ENCODE peak calls at places on chromosomes 7 and 10, in eight cellular contexts. W, M, X, I, N, H, F and K are unnamed samples.

GRCh38 chr10:103849880-103850571 is 5.3 kb downstream of the SH3PXD2A start:
- DNase-seq in M (peak; percentile 65), F (no peak), W (no peak), X (peak; percentile 84), N (no peak), I (no peak), H (no peak), K (no peak)

GRCh38 chr10:90451283-90451682 is 406.6 kb downstream of the HTR7 start:
- DNase-seq in H (no peak), N (no peak), I (no peak), M (no peak), W (no peak), F (no peak), X (peak; percentile 68), K (no peak)

GRCh38 chr7:6035165-6035564 is 4.0 kb downstream of the ANKRD61 start:
- DNase-seq in I (no peak), W (no peak), H (no peak), F (no peak), M (no peak), N (no peak), X (no peak), K (no peak)

GRCh38 chr7:56062382-56062781 is 1.7 kb upstream of the SUMF2 start:
- DNase-seq in F (no peak), H (no peak), W (no peak), I (no peak), N (no peak), X (peak; percentile 97), M (no peak), K (no peak)

GRCh38 chr7:83984076-83984475 is 210.5 kb downstream of the SEMA3A start:
- DNase-seq in X (peak; percentile 21), M (no peak), N (no peak), F (no peak), W (no peak), I (no peak), H (no peak), K (no peak)

GRCh38 chr7:128833148-128833938 is 3.1 kb downstream of the FLNC start:
- DNase-seq in W (peak; percentile 80), H (peak; percentile 45), X (peak; percentile 41), I (no peak), F (peak; percentile 72), M (no peak), N (no peak), K (no peak)

GRCh38 chr10:133203652-133204195 is 26.3 kb upstream of the UTF1 start:
- DNase-seq in F (no peak), N (no peak), W (no peak), I (no peak), M (no peak), H (no peak), X (no peak), K (no peak)

GRCh38 chr7:99011341-99011705 is 132.6 kb downstream of the SMURF1 start:
- DNase-seq in W (no peak), F (no peak), N (no peak), H (no peak), M (no peak), I (no peak), X (no peak), K (no peak)

GRCh38 chr7:135253851-135254815 is 20.5 kb downstream of the STRA8 start:
- DNase-seq in M (peak; percentile 5), F (peak; percentile 65), N (no peak), W (peak; percentile 72), H (peak; percentile 83), X (peak; percentile 64), I (peak; percentile 10), K (peak; percentile 54)

GRCh38 chr10:67912330-67912946 is 28.0 kb downstream of the SIRT1 start:
- DNase-seq in M (no peak), I (no peak), H (no peak), X (no peak), W (no peak), F (no peak), N (no peak), K (no peak)

GRCh38 chr10:96456296-96456840 is 57.4 kb downstream of the TLL2 start:
- DNase-seq in F (no peak), N (no peak), H (no peak), X (no peak), I (no peak), M (no peak), W (no peak), K (no peak)

GRCh38 chr7:88347098-88347497 is 40.4 kb upstream of the STEAP4 start:
- DNase-seq in H (no peak), W (no peak), X (no peak), N (no peak), F (no peak), I (no peak), M (no peak), K (no peak)

GRCh38 chr7:17998692-17999091 is 29.0 kb downstream of the PRPS1L1 start:
- DNase-seq in F (no peak), I (no peak), N (no peak), X (no peak), W (no peak), M (no peak), H (no peak), K (no peak)

GRCh38 chr10:119197921-119198320 is 9.4 kb upstream of the GRK5 start:
- DNase-seq in F (no peak), W (no peak), N (no peak), H (no peak), X (peak; percentile 67), M (no peak), I (no peak), K (no peak)

GRCh38 chr7:148262721-148263229 is 327.8 kb upstream of the C7orf33 start:
- DNase-seq in W (peak; percentile 47), H (no peak), N (peak; percentile 59), F (peak; percentile 58), M (no peak), I (no peak), X (peak; percentile 14), K (peak; percentile 44)

GRCh38 chr7:28364082-28364481 is 48.2 kb upstream of the CREB5 start:
- DNase-seq in M (no peak), I (no peak), F (no peak), H (no peak), N (no peak), W (no peak), X (no peak), K (no peak)

GRCh38 chr7:132214452-132214851 is 361.8 kb downstream of the PLXNA4 start:
- DNase-seq in M (no peak), W (no peak), H (no peak), F (no peak), I (no peak), X (no peak), N (no peak), K (no peak)

GRCh38 chr10:103192451-103193106 is 493 bp downstream of the NT5C2 start:
- DNase-seq in M (no peak), I (peak; percentile 32), X (peak; percentile 62), H (peak; percentile 8), F (peak; percentile 78), W (peak; percentile 64), N (peak; percentile 38), K (peak; percentile 37)

GRCh38 chr10:12847361-12847975 is 154.0 kb downstream of the CCDC3 start:
- DNase-seq in H (no peak), N (no peak), X (no peak), W (no peak), I (no peak), M (no peak), F (no peak), K (peak; percentile 56)

GRCh38 chr7:50467817-50468610 is 17.9 kb upstream of the FIGNL1 start:
- DNase-seq in N (peak; percentile 75), W (peak; percentile 67), M (no peak), F (peak; percentile 66), I (peak; percentile 24), X (peak; percentile 78), H (no peak), K (peak; percentile 71)

GRCh38 chr7:41238851-41239331 is 464.0 kb downstream of the INHBA start:
- DNase-seq in W (no peak), N (no peak), X (peak; percentile 65), F (no peak), H (no peak), M (no peak), I (no peak), K (no peak)

GRCh38 chr7:118573065-118573464 is 348.6 kb downstream of the ANKRD7 start:
- DNase-seq in I (no peak), X (peak; percentile 29), M (no peak), W (no peak), F (no peak), N (no peak), H (no peak), K (no peak)

GRCh38 chr7:129865093-129865931 is 87.4 kb downstream of the UBE2H start:
- DNase-seq in F (no peak), X (no peak), H (no peak), I (no peak), W (no peak), M (no peak), N (no peak), K (no peak)

GRCh38 chr10:112374724-112375541 is 1.0 kb downstream of the ACSL5 start:
- DNase-seq in I (no peak), M (no peak), F (no peak), W (no peak), N (no peak), H (no peak), X (peak; percentile 23), K (no peak)

GRCh38 chr7:1073211-1073977 is 14.5 kb upstream of the GPER1 start:
- DNase-seq in N (no peak), F (no peak), I (no peak), W (no peak), X (no peak), H (no peak), M (no peak), K (no peak)